ENCODE peak calls at places on chromosome X, in four cellular contexts. J is lower leg skin, L is amniotic epithelial cell, K is type B pancreatic cell. D is an unnamed sample.

GRCh38 chrX:670596-670995 is 40.0 kb downstream of the SHOX start:
- DNase-seq in J (peak; percentile 66), K (no peak), L (no peak), D (no peak)

GRCh38 chrX:37638047-37638446 is 47.5 kb upstream of the XK start:
- DNase-seq in K (no peak), J (no peak), L (no peak), D (no peak)

GRCh38 chrX:66142351-66142750 is 21.7 kb upstream of the HEPH start:
- DNase-seq in L (no peak), K (no peak), J (no peak), D (no peak)

GRCh38 chrX:20988118-20988517 is 386.1 kb upstream of the CNKSR2 start:
- DNase-seq in K (no peak), L (peak; percentile 78), J (no peak), D (no peak)

GRCh38 chrX:13983734-13984133 is 46.0 kb downstream of the GEMIN8 start:
- DNase-seq in J (no peak), L (no peak), K (no peak), D (no peak)

GRCh38 chrX:37423864-37424569 is 74.9 kb downstream of the PRRG1 start:
- DNase-seq in L (no peak), K (no peak), J (no peak), D (no peak)

GRCh38 chrX:151359931-151360871 is 36.8 kb upstream of the VMA21 start:
- DNase-seq in K (no peak), L (no peak), J (no peak), D (no peak)

GRCh38 chrX:31199051-31199769 is 127.4 kb upstream of the FTHL17 start:
- DNase-seq in K (no peak), J (no peak), L (peak; percentile 88), D (no peak)

GRCh38 chrX:118702741-118703140 is 24.7 kb upstream of the IL13RA1 start:
- DNase-seq in L (no peak), J (no peak), K (no peak), D (no peak)

GRCh38 chrX:18574591-18574990 is 97.3 kb downstream of the RS1 start:
- DNase-seq in L (peak; percentile 45), J (no peak), K (no peak), D (no peak)

GRCh38 chrX:52923781-52924241 is 26.7 kb downstream of the FAM156B start:
- DNase-seq in K (no peak), L (peak; percentile 69), J (peak; percentile 71), D (no peak)

GRCh38 chrX:1465261-1466231 is 12.8 kb upstream of the ASMTL start:
- DNase-seq in K (peak; percentile 57), J (peak; percentile 69), L (no peak), D (peak; percentile 67)

GRCh38 chrX:55841962-55842752 is 124.6 kb downstream of the RRAGB start:
- DNase-seq in L (no peak), K (no peak), J (no peak), D (no peak)

GRCh38 chrX:78066110-78066509 is 37.9 kb upstream of the PGK1 start:
- DNase-seq in L (no peak), J (no peak), K (no peak), D (no peak)

GRCh38 chrX:155694649-155695048 is 81.9 kb upstream of the TMLHE start:
- DNase-seq in J (no peak), K (no peak), L (no peak), D (no peak)

GRCh38 chrX:18983711-18984380 is at the start of gene PHKA2:
- DNase-seq in J (peak; percentile 88), L (no peak), K (peak; percentile 80), D (peak; percentile 78)

D was measured in coronary artery.